ENCODE peak calls at places on chromosomes 5 and 9, in nine cellular contexts. Y is PC-9; O is PC-3; I is breast epithelium; P is epithelial cell of esophagus; R is CD8-positive, alpha-beta T cell; H is astrocyte of the spinal cord; S is brain microvascular endothelial cell; C is cardiac muscle cell. V is an unnamed sample.

GRCh38 chr5:27592231-27592630 is 553.8 kb upstream of the CDH9 start:
- DNase-seq in R (no peak), P (peak), O (peak), I (no peak), H (peak), S (peak), Y (no peak), C (peak), V (no peak)

GRCh38 chr9:88808019-88808656 is 183.1 kb upstream of the S1PR3 start:
- DNase-seq in S (no peak), C (peak), O (no peak), R (no peak), Y (no peak), P (no peak), H (no peak), I (no peak), V (no peak)

GRCh38 chr9:34985311-34985899 is 4.1 kb upstream of the DNAJB5 start:
- DNase-seq in O (peak), C (peak), R (peak), H (peak), S (no peak), I (no peak), Y (no peak), P (peak), V (no peak)

GRCh38 chr5:159969966-159970365 is 39.0 kb upstream of the TTC1 start:
- DNase-seq in R (no peak), Y (no peak), I (no peak), C (no peak), H (no peak), P (no peak), S (no peak), O (peak), V (no peak)

GRCh38 chr5:102759289-102759688 is 4.2 kb downstream of the PAM start:
- DNase-seq in O (no peak), P (no peak), Y (no peak), H (no peak), R (no peak), I (no peak), C (no peak), S (no peak), V (no peak)

GRCh38 chr5:76733049-76733417 is 17.1 kb downstream of the F2R start:
- DNase-seq in H (no peak), S (no peak), I (no peak), R (peak), Y (no peak), O (no peak), P (no peak), C (no peak), V (peak)

GRCh38 chr5:66828551-66829421 is 232.6 kb downstream of the MAST4 start:
- DNase-seq in P (peak), O (peak), H (peak), Y (peak), S (peak), I (no peak), C (peak), R (peak), V (no peak)

GRCh38 chr9:34809504-34810186 is 99.7 kb upstream of the CCL21 start:
- DNase-seq in H (no peak), P (peak), C (peak), S (peak), Y (no peak), I (no peak), O (no peak), R (no peak), V (no peak)

GRCh38 chr9:91180240-91180929 is 181.3 kb downstream of the AUH start:
- DNase-seq in I (no peak), S (no peak), R (no peak), H (no peak), P (no peak), Y (no peak), C (no peak), O (no peak), V (no peak)

GRCh38 chr5:101590384-101590783 is 687.3 kb upstream of the ST8SIA4 start:
- DNase-seq in R (no peak), C (no peak), I (no peak), O (peak), Y (no peak), H (no peak), S (no peak), P (peak), V (no peak)

GRCh38 chr5:81980598-81981260 is 8.9 kb downstream of the ATG10 start:
- DNase-seq in Y (no peak), H (no peak), C (no peak), I (no peak), P (no peak), O (no peak), R (no peak), S (no peak), V (no peak)

GRCh38 chr9:3968891-3969290 is 331.0 kb downstream of the GLIS3 start:
- DNase-seq in P (peak), Y (peak), I (no peak), H (no peak), O (peak), S (no peak), R (no peak), C (no peak), V (no peak)

GRCh38 chr9:2120926-2121689 is 106.0 kb downstream of the SMARCA2 start:
- DNase-seq in H (peak), O (peak), C (peak), P (peak), Y (no peak), S (peak), R (no peak), I (no peak), V (no peak)

GRCh38 chr9:98962181-98962560 is 18.5 kb downstream of the COL15A1 start:
- DNase-seq in I (no peak), R (no peak), S (no peak), Y (no peak), C (no peak), O (no peak), H (peak), P (no peak), V (no peak)

GRCh38 chr5:140253985-140254384 is 48.9 kb downstream of the PFDN1 start:
- DNase-seq in O (peak), H (no peak), R (no peak), Y (peak), S (no peak), P (peak), I (no peak), C (no peak), V (no peak)

GRCh38 chr5:163434410-163434866 is 3.0 kb upstream of the CCNG1 start:
- DNase-seq in I (peak), C (peak), R (no peak), S (peak), O (peak), P (peak), H (peak), Y (no peak), V (no peak)

GRCh38 chr5:60507687-60508086 is 192.3 kb downstream of the DEPDC1B start:
- DNase-seq in S (peak), C (no peak), O (no peak), Y (no peak), I (no peak), H (peak), P (no peak), R (no peak), V (no peak)

GRCh38 chr9:95769473-95769872 is 106.0 kb upstream of the ERCC6L2 start:
- DNase-seq in O (no peak), R (no peak), H (no peak), Y (no peak), S (no peak), I (no peak), C (no peak), P (no peak), V (no peak)

DNA sequence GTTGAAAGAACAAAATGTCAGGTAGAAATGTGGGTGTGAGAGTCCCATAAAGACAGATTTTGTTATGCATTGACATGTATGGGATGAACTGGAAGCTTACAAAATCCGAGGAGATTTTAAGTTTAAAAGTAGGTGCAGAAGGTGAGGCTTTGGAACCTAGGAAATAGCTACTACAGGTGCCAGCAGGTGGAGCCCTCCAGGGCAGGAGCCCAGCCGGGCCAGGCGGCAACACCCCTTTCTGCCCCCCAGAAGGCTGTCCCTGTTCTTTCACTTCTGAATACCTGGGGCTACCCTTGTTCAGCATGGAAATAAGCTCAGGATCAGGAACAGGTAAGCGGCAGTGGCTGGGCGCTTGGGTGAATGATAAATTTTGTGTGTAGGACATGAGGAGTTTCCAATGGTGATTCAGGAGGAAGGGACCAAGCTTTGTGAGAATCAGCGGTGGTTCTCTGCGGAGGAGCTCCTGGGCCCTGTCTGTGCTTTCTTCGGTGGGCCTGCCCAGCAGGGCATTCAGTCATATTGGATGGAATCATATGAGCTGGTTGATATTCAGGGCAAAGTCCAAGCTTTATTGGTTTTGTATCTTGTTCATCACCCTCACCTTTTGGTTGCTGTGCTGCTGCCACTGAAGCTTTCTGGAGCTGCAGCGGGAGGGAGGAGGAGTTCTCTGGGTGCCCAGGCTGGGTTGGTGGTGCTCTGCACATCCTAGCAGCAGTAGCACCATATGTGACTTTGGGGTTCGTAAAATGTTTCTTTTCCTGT is 12.3 kb downstream of the PCBD2 start:
- DNase-seq in I (no peak), O (peak), S (no peak), Y (no peak), H (no peak), R (no peak), P (peak), C (no peak), V (no peak)
- TF ChIP-seq CTCF in I (no peak), O (peak), S (peak), Y (peak), H (peak), R (no peak), P (peak), C (peak), V (peak)

DNA sequence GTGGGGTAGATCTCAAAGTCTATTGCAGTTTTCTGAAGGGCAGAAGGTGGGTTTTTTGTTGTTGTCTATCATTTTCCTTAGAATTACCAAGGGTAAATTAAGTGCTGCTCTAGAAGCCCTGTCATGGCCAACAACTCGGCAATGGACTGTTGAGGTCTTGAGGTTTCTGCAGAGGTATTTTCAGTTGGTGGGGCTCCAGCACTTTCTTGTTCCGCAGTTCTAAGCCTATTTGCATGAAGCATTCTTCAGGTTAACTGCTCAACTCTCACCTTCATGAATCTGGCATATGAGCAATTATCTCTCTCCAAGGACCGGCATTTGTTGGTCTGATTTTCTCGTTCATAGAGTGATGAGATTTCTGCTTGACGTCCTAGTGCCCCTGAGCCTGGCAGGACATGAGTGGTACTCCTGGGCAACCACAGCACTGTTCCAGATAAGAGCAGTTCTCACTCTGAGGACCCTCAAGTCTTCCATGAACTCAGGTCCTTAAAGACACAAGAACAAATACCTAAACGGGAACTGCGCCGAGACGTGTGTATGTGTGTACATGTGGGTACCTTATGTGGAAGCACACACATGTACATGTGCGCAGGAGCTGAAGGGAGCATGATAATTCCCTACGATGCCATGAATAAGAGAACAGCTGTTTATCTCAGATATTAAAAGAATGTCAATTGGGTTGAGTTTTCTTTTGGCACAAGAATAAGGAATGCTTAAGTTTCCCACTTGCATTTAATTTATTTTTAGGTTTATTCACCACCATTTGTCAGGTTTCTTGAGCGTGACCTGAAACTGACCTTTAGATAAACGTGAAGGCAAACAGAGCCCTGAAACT is 544.6 kb downstream of the CSNK1G3 start:
- DNase-seq in R (no peak), C (peak), S (no peak), P (no peak), O (no peak), Y (no peak), I (no peak), H (no peak), V (peak)
- H3K4me3 ChIP-seq in R (no peak), C (no peak), S (no peak), P (no peak), O (no peak), Y (no peak), I (peak), H (no peak), V (peak)

DNA sequence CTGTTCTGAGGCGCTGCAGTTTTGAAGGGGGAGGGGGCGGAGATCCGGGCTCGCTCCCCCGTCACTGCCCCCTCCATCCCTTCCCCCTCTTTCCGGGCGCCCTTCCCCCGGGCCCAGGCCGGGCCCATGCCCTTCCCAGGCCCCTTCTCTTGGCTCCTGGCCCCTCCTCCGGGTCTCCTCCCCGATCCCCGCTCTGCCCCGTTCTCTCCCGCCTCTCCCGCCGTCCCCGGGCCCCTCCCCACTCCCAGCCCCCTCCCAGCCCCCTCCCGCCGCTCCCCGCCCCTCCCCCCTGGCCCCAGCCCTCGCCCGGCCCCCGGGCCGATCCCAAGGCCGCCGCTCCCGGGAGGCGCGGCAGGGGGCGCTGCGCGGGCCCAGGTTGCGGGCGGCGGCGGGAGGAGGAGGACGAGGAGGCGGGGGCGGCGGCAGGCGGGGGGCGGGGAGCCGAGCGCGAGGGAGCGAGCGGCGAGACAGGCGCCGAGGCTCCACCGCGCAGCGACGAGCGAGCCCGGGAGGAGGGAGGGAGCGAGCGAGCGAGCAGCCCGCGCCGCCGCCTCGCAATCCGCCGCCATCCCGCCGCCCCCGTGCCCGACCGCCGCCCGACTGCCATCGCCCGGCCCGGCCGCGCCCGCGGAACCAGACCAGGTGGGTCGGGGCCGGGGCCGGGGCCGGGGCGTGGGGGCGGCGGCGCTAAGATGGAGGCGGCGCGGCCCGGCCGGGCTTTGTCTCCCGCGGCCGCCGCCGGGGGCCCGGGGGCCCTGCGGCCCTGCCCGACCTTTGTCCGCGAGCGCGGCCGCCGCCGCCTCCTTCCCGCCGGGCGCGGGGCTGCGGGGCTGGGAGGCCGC is at the start of gene PRRC2B:
- DNase-seq in H (peak), S (peak), O (peak), R (peak), Y (peak), C (peak), P (peak), I (peak), V (no peak)
- TF ChIP-seq CTCF in H (peak), S (peak), O (no peak), R (peak), Y (peak), C (peak), P (peak), I (no peak), V (peak)

GRCh38 chr9:131236761-131237160 is 39.5 kb downstream of the FAM78A start:
- DNase-seq in I (no peak), Y (no peak), P (no peak), H (no peak), O (no peak), R (no peak), C (no peak), S (no peak), V (no peak)

GRCh38 chr9:131239307-131239975 is 36.9 kb downstream of the FAM78A start:
- DNase-seq in C (no peak), Y (no peak), P (no peak), H (no peak), S (no peak), I (no peak), R (peak), O (no peak), V (no peak)

GRCh38 chr9:131238402-131239021 is 37.8 kb downstream of the FAM78A start:
- DNase-seq in C (peak), Y (peak), S (peak), R (no peak), I (no peak), P (no peak), H (peak), O (no peak), V (no peak)

GRCh38 chr9:131237311-131237710 is 39.0 kb downstream of the FAM78A start:
- DNase-seq in P (no peak), H (no peak), Y (no peak), R (no peak), C (peak), S (no peak), I (no peak), O (no peak), V (no peak)

DNA sequence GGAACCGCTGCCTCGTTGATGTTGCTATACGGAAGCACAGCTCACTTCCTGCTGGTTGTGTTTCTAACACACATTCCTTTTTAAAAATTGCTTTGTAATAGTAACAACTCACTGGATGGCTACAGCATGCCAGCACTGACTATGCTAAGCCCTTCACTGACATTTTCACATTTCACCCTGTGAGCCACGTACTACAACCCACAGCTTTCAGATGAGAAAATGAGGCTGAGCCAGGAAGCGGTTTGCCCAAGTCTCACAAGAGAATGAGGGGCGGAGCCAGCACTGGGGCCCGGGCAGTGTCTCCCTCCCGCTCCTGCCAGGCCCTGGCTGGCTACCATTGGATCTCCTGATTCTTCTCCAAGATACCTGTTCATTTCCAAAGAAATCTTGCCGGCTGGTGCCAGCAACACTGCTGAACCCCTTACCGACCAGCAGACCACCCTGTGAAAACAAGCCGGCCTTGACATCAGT is 38.3 kb downstream of the FAM78A start:
- DNase-seq in Y (peak), O (peak), R (peak), C (peak), H (peak), S (peak), P (peak), I (peak), V (peak)
- H3K4me3 ChIP-seq in Y (no peak), O (no peak), R (peak), C (no peak), H (no peak), S (peak), P (no peak), I (peak), V (no peak)

GRCh38 chr5:78291687-78292086 is 2.8 kb downstream of the AP3B1 start:
- DNase-seq in C (peak), H (no peak), S (no peak), P (no peak), O (no peak), I (no peak), Y (no peak), R (no peak), V (no peak)

GRCh38 chr5:78293856-78294249 is 645 bp downstream of the AP3B1 start:
- DNase-seq in I (no peak), R (no peak), C (no peak), H (no peak), Y (no peak), P (peak), S (no peak), O (no peak), V (no peak)

GRCh38 chr5:78294250-78295034 is at the start of gene AP3B1:
- DNase-seq in O (peak), C (peak), I (peak), H (peak), R (peak), S (peak), Y (peak), P (peak), V (peak)

GRCh38 chr5:78300464-78301045 is 6.1 kb upstream of the AP3B1 start:
- DNase-seq in I (no peak), R (no peak), P (peak), C (peak), Y (no peak), S (no peak), O (peak), H (peak), V (no peak)

DNA sequence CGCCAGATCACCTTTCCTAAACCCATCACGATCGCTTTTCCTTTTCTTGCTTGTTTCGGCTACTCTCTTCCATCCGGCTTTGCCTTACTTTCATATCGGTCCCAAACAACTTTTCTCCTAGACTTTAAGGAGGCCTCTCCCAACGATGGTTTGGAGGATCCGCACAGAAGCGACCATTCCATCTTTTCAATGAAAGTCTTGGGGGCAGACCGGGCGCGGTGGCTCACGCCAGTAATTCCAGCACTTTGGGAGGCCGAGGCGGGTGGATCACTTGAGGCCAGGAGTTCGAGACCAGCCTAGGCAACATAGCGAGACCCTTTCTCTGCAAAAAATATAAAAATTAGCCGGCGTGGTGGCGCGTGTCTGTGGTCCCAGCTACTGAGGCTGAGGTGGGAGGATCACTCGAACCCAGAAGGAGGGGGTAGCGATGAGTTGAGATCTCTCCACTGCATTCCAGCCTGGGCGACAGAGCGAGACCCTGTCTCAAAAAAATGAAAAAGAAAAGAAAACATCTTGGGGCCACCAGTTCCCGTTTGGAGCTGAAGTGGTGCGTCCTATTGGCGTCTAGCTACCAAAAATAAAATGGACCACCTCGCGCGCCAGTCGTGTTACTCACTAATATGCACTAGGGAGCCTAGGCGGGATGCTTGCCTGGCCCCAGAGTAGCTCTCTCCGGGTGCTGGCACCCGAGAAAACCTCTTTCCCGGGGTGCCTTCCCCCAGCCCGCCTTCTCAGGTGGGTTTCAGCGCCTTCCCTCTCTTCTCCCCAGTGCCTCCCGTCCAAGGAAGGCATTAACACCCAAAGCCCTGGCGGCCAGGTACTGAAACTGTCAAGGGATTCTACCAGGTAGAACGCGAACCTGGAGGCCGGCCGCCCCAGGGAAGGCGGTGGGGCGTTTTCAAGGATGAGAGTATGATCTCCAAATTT is 800 bp upstream of the AP3B1 start:
- DNase-seq in Y (no peak), C (peak), I (peak), P (peak), O (peak), H (no peak), R (peak), S (no peak), V (no peak)
- TF ChIP-seq CTCF in Y (peak), C (peak), I (peak), P (peak), O (peak), H (peak), R (peak), S (peak), V (peak)

V was measured in GM12864.